ENCODE peak calls at places on chromosome 12, in nine cellular contexts. L is HepG2, A is suprapubic skin, D is transverse colon, Q is HL-60, C is stomach, W is HCT116, R is H1, Y is K562. N is an unnamed sample.

GRCh38 chr12:51118706-51119105 is 35.3 kb upstream of the CSRNP2 start:
- DNase-seq in L (no peak), C (no peak), Y (no peak), Q (no peak), W (peak), A (no peak), D (no peak), R (no peak), N (no peak)

GRCh38 chr12:123075092-123075491 is 75.8 kb downstream of the PITPNM2 start:
- DNase-seq in Y (no peak), C (no peak), A (no peak), D (no peak), Q (no peak), L (no peak), R (no peak), W (no peak), N (no peak)

GRCh38 chr12:113161415-113162016 is 12.0 kb downstream of the CFAP73 start:
- DNase-seq in R (peak), A (no peak), Q (peak), C (no peak), Y (peak), L (no peak), W (peak), D (no peak), N (no peak)

GRCh38 chr12:131242741-131243496 is 289.2 kb downstream of the ADGRD1 start:
- DNase-seq in L (no peak), W (peak), C (no peak), Q (peak), Y (peak), R (peak), A (no peak), D (no peak), N (no peak)

GRCh38 chr12:11773889-11774677 is 124.6 kb downstream of the ETV6 start:
- DNase-seq in Q (peak), Y (no peak), L (no peak), A (no peak), W (no peak), D (no peak), R (no peak), C (no peak), N (no peak)

GRCh38 chr12:49763006-49763591 is 21.7 kb downstream of the TMBIM6 start:
- DNase-seq in D (peak), R (peak), Q (peak), L (peak), Y (peak), A (peak), W (no peak), C (peak), N (no peak)

GRCh38 chr12:109310247-109311125 is 1.4 kb upstream of the FOXN4 start:
- DNase-seq in A (no peak), Q (no peak), R (peak), C (no peak), Y (peak), W (no peak), L (no peak), D (no peak), N (no peak)

GRCh38 chr12:4052691-4053090 is 179.5 kb upstream of the PARP11 start:
- DNase-seq in Y (no peak), W (no peak), A (no peak), C (no peak), D (no peak), L (peak), R (peak), Q (no peak), N (peak)

GRCh38 chr12:28500373-28501024 is 310.2 kb downstream of the CCDC91 start:
- DNase-seq in W (no peak), R (no peak), L (no peak), Y (no peak), Q (no peak), D (no peak), C (no peak), A (no peak), N (no peak)

GRCh38 chr12:122013792-122014590 is 7.7 kb upstream of the BCL7A start:
- DNase-seq in Q (no peak), W (no peak), A (no peak), R (no peak), C (no peak), Y (peak), L (no peak), D (no peak), N (no peak)

GRCh38 chr12:24780969-24781368 is 167.9 kb downstream of the BCAT1 start:
- DNase-seq in R (no peak), A (no peak), D (no peak), W (no peak), Q (no peak), C (no peak), L (no peak), Y (peak), N (no peak)

GRCh38 chr12:112406519-112407488 is 2.6 kb downstream of the RPL6 start:
- DNase-seq in C (no peak), W (no peak), Q (no peak), R (no peak), Y (no peak), D (no peak), L (no peak), A (no peak), N (no peak)

GRCh38 chr12:104250366-104251125 is 35.0 kb downstream of the TXNRD1 start:
- DNase-seq in W (no peak), Q (no peak), Y (no peak), C (no peak), A (no peak), D (no peak), R (no peak), L (no peak), N (peak)

GRCh38 chr12:6372403-6373003 is 2.9 kb downstream of the SCNN1A start:
- DNase-seq in C (peak), D (peak), R (no peak), Y (no peak), L (peak), A (no peak), Q (peak), W (peak), N (no peak)

GRCh38 chr12:31629756-31630732 is 29.4 kb upstream of the ETFBKMT start:
- DNase-seq in R (no peak), C (peak), D (no peak), Y (peak), W (no peak), A (no peak), L (no peak), Q (no peak), N (no peak)

GRCh38 chr12:53696285-53696654 is 20.4 kb upstream of the ATP5MC2 start:
- DNase-seq in R (peak), Q (no peak), A (no peak), D (peak), L (peak), Y (peak), C (peak), W (peak), N (no peak)

GRCh38 chr12:86234309-86234708 is 21.9 kb downstream of the MGAT4C start:
- DNase-seq in Q (no peak), R (no peak), A (no peak), Y (no peak), L (no peak), C (no peak), W (no peak), D (no peak), N (no peak)

GRCh38 chr12:14514946-14515345 is 52.7 kb downstream of the PLBD1 start:
- DNase-seq in L (no peak), R (no peak), Y (no peak), C (no peak), W (no peak), Q (no peak), D (no peak), A (no peak), N (no peak)

GRCh38 chr12:56017181-56017580 is 3.7 kb upstream of the IKZF4 start:
- DNase-seq in D (no peak), A (no peak), R (no peak), Q (no peak), C (no peak), W (no peak), Y (no peak), L (no peak), N (no peak)

GRCh38 chr12:124523071-124523470 is 44.3 kb downstream of the NCOR2 start:
- DNase-seq in A (peak), L (no peak), Q (no peak), D (no peak), C (no peak), R (no peak), W (no peak), Y (no peak), N (no peak)

GRCh38 chr12:132908145-132909029 is 21.0 kb upstream of the CHFR start:
- DNase-seq in R (peak), A (peak), W (no peak), D (peak), C (peak), L (no peak), Y (peak), Q (peak), N (peak)

GRCh38 chr12:31323466-31324115 is 2.4 kb downstream of the SINHCAF start:
- DNase-seq in D (peak), W (no peak), Q (peak), A (peak), Y (peak), R (peak), C (peak), L (no peak), N (peak)

GRCh38 chr12:54588110-54588831 is at the start of gene PPP1R1A:
- DNase-seq in W (no peak), L (no peak), Q (no peak), R (peak), D (peak), Y (no peak), C (peak), A (no peak), N (no peak)

GRCh38 chr12:103547929-103548328 is 39.1 kb upstream of the STAB2 start:
- DNase-seq in L (no peak), C (no peak), Q (no peak), D (no peak), A (no peak), R (no peak), W (no peak), Y (no peak), N (peak)

GRCh38 chr12:105032703-105033357 is 46.7 kb downstream of the NOPCHAP1 start:
- DNase-seq in W (no peak), Q (no peak), A (no peak), C (no peak), L (no peak), R (no peak), Y (no peak), D (no peak), N (no peak)

GRCh38 chr12:76694369-76694768 is 69.5 kb upstream of the ZDHHC17 start:
- DNase-seq in A (no peak), D (no peak), L (no peak), R (no peak), C (no peak), Y (no peak), Q (no peak), W (no peak), N (no peak)

GRCh38 chr12:24255920-24256635 is 306.6 kb upstream of the SOX5 start:
- DNase-seq in L (no peak), D (no peak), A (no peak), Q (no peak), R (no peak), Y (no peak), C (no peak), W (no peak), N (no peak)

GRCh38 chr12:123726244-123726643 is 14.1 kb downstream of the ATP6V0A2 start:
- DNase-seq in W (no peak), R (no peak), Q (no peak), L (no peak), D (no peak), A (no peak), C (no peak), Y (no peak), N (no peak)

GRCh38 chr12:12016284-12017100 is 54.2 kb upstream of the BCL2L14 start:
- DNase-seq in D (no peak), L (no peak), Y (no peak), Q (no peak), A (no peak), R (no peak), W (no peak), C (no peak), N (no peak)

GRCh38 chr12:102569803-102570202 is 89.4 kb upstream of the IGF1 start:
- DNase-seq in W (no peak), R (no peak), Q (no peak), Y (no peak), C (no peak), D (no peak), L (no peak), A (no peak), N (no peak)

GRCh38 chr12:66964629-66965028 is 285.8 kb upstream of the GRIP1 start:
- DNase-seq in R (no peak), D (no peak), A (no peak), Y (no peak), W (no peak), C (no peak), L (no peak), Q (no peak), N (no peak)

GRCh38 chr12:46559311-46559710 is 186.7 kb upstream of the SLC38A2 start:
- DNase-seq in W (no peak), A (no peak), Y (no peak), C (no peak), L (no peak), R (no peak), D (no peak), Q (no peak), N (no peak)

DNA sequence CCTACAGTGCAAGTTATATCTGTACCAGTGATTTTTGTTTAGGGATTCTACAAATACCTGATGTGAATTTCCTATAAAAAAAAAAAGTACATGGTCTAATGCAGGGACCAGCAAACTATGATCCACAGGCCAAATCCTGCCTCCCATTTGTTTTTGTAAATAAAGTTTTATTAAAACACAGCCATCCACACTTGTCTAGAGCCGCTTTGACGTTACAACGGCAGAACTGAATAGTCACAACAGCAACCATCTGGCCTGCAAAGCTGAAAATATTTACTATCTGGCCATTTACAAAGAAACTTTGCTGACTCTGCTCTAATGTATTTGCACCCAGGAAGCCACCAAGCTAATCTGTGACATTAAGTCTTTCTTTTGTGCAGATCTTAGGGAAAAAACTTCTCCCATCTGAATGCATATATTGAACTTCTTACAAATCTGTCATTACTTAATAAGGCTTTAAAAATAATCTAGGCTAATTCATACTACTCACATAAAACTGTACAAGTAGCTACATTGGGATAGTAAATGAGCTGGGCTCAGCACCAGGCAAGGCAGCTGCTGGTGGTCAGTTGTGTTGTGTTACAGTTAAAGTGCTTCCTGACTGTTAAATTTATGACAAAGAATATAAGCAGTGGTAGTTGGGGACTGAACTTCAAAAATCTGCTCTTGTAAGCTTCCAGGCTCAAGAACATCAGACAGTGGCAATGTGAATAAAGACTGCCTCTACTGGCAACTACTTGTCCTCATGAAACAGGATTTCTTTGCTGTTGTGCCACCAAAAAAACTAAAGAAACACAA is 303.3 kb downstream of the MED13L start:
- DNase-seq in A (no peak), Q (no peak), Y (no peak), W (no peak), R (no peak), D (no peak), L (no peak), C (no peak), N (no peak)
- TF ChIP-seq CTCF in A (no peak), Q (no peak), Y (no peak), W (no peak), R (no peak), D (no peak), L (no peak), C (no peak), N (no peak)

GRCh38 chr12:1937481-1938224 is 19.2 kb upstream of the CACNA2D4 start:
- DNase-seq in C (peak), D (no peak), Y (no peak), Q (no peak), W (no peak), L (no peak), A (no peak), R (peak), N (peak)

GRCh38 chr12:1935242-1935641 is 16.8 kb upstream of the CACNA2D4 start:
- DNase-seq in W (no peak), D (no peak), C (no peak), Y (no peak), L (no peak), A (no peak), Q (no peak), R (peak), N (no peak)

GRCh38 chr12:1935700-1936378 is 17.4 kb upstream of the CACNA2D4 start:
- DNase-seq in R (peak), Y (no peak), A (no peak), Q (no peak), D (no peak), C (peak), W (no peak), L (no peak), N (no peak)

GRCh38 chr12:1934831-1935230 is 16.4 kb upstream of the CACNA2D4 start:
- DNase-seq in L (no peak), R (peak), Q (no peak), D (no peak), Y (no peak), C (no peak), A (no peak), W (no peak), N (no peak)

GRCh38 chr12:1936406-1937320 is 18.2 kb upstream of the CACNA2D4 start:
- DNase-seq in Y (no peak), L (no peak), A (no peak), R (peak), W (no peak), C (peak), Q (no peak), D (peak), N (no peak)
- TF ChIP-seq POLR2AphosphoS5 in Y (no peak), L (no peak), A (no peak), R (no peak), W (no peak), C (peak), Q (no peak), D (peak), N (peak)

DNA sequence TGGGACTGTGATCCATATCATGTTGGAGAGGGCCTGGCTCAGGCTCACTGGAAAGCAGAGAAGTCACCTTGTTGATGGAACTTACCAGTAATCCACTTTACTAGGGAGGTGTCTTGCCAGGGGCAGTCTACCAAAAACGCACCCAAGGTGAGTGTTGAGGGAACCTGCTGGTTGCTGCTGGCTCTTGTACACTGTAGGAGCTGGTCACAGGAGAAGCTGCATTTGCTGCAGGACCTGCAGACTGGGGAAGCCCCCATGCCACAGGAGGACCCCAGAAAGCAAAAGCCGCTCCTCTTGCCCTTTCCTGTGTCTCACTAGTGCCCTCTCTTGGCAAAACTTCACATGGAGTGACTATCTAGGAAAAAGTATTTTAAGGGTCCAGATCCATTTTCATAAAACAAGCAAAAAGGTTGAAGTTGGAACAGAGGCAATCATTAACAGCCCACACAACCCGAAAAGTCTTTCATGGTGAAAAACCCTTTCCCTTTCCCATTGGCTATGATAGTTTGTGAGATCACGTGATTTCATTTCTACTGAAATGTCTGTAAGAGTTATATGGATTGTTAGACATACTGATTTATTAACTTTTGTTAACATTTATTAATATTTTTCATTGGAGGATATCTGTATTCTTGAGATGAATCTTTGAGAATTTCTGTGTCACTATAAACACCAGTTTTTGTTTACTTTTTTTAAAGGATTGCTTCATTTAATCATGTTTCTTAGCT is 59.2 kb downstream of the RASSF8 start:
- DNase-seq in A (no peak), Y (peak), W (peak), D (no peak), Q (peak), L (peak), C (no peak), R (peak), N (no peak)
- TF ChIP-seq CTCF in A (peak), Y (peak), W (peak), D (peak), Q (peak), L (peak), C (peak), R (peak), N (peak)

GRCh38 chr12:95882080-95882479 is 23.3 kb downstream of the SNRPF start:
- DNase-seq in W (no peak), A (no peak), C (no peak), Y (no peak), R (no peak), L (no peak), D (no peak), Q (no peak), N (no peak)

GRCh38 chr12:95880895-95881294 is 22.1 kb downstream of the SNRPF start:
- DNase-seq in D (no peak), R (no peak), L (no peak), C (no peak), A (no peak), Y (no peak), Q (no peak), W (no peak), N (no peak)

GRCh38 chr12:95882873-95883272 is 24.1 kb downstream of the SNRPF start:
- DNase-seq in R (no peak), Q (no peak), C (no peak), D (peak), A (no peak), Y (no peak), L (peak), W (no peak), N (no peak)

GRCh38 chr12:95881331-95881955 is 22.7 kb downstream of the SNRPF start:
- DNase-seq in A (no peak), Q (no peak), C (no peak), Y (no peak), L (no peak), W (no peak), D (no peak), R (no peak), N (no peak)

GRCh38 chr12:95884998-95885397 is 26.2 kb downstream of the SNRPF start:
- DNase-seq in R (no peak), D (no peak), Y (no peak), Q (no peak), W (no peak), A (no peak), L (peak), C (no peak), N (no peak)
- TF ChIP-seq POLR2AphosphoS5 in R (no peak), D (no peak), Y (no peak), Q (no peak), W (no peak), A (no peak), L (no peak), C (no peak), N (no peak)

GRCh38 chr12:26091837-26092236 is 33.0 kb downstream of the BHLHE41 start:
- DNase-seq in L (no peak), W (no peak), C (no peak), R (no peak), Y (no peak), D (no peak), A (no peak), Q (no peak), N (no peak)
- TF ChIP-seq CTCF in L (no peak), W (no peak), C (no peak), R (peak), Y (no peak), D (no peak), A (no peak), Q (no peak), N (peak)